ENCODE peak calls at places on chromosomes 11 and 22, in four cellular contexts. One of them, this sample, is unnamed.

GRCh38 chr11:47587733-47588326 is 1.4 kb downstream of the FAM180B start:
- DNase-seq in SK-N-SH: no peak
- DNase-seq in HepG2: no peak
- DNase-seq in K562: no peak
- DNase-seq in this sample: no peak

GRCh38 chr11:62236187-62236586 is 5.9 kb upstream of the SCGB1D2 start:
- DNase-seq in K562: no peak
- DNase-seq in SK-N-SH: no peak
- DNase-seq in HepG2: no peak
- DNase-seq in this sample: no peak

GRCh38 chr22:37454857-37455686 is 27.8 kb upstream of the ELFN2 start:
- DNase-seq in K562: peak
- DNase-seq in HepG2: peak
- DNase-seq in SK-N-SH: no peak
- DNase-seq in this sample: peak

GRCh38 chr11:2128102-2128511 is 11.1 kb downstream of the IGF2 start:
- DNase-seq in HepG2: no peak
- DNase-seq in SK-N-SH: no peak
- DNase-seq in K562: no peak
- DNase-seq in this sample: no peak

GRCh38 chr11:84719935-84720577 is 907.1 kb downstream of the DLG2 start:
- DNase-seq in K562: no peak
- DNase-seq in HepG2: no peak
- DNase-seq in SK-N-SH: peak
- DNase-seq in this sample: no peak

GRCh38 chr22:40534379-40535188 is 101.9 kb downstream of the MRTFA start:
- DNase-seq in SK-N-SH: no peak
- DNase-seq in K562: no peak
- DNase-seq in HepG2: no peak
- DNase-seq in this sample: peak

GRCh38 chr11:92216789-92217188 is 7.8 kb upstream of the FAT3 start:
- DNase-seq in HepG2: no peak
- DNase-seq in SK-N-SH: no peak
- DNase-seq in K562: no peak
- DNase-seq in this sample: no peak

GRCh38 chr11:3080733-3081385 is 23.6 kb upstream of the CARS1 start:
- DNase-seq in SK-N-SH: no peak
- DNase-seq in K562: no peak
- DNase-seq in HepG2: no peak
- DNase-seq in this sample: no peak

GRCh38 chr11:85627332-85627997 is at the start of gene DLG2:
- DNase-seq in HepG2: no peak
- DNase-seq in K562: no peak
- DNase-seq in SK-N-SH: peak
- DNase-seq in this sample: peak

GRCh38 chr11:13462311-13462927 is 603 bp downstream of the BTBD10 start:
- DNase-seq in HepG2: peak
- DNase-seq in K562: peak
- DNase-seq in SK-N-SH: peak
- DNase-seq in this sample: peak

GRCh38 chr11:95138448-95138847 is 48.8 kb downstream of the ENDOD1 start:
- DNase-seq in SK-N-SH: no peak
- DNase-seq in K562: no peak
- DNase-seq in HepG2: no peak
- DNase-seq in this sample: no peak

GRCh38 chr11:111870113-111870512 is 1.3 kb downstream of the ALG9 start:
- DNase-seq in HepG2: no peak
- DNase-seq in SK-N-SH: no peak
- DNase-seq in K562: no peak
- DNase-seq in this sample: no peak

GRCh38 chr11:17479284-17480214 is 2.9 kb upstream of the ABCC8 start:
- DNase-seq in K562: peak
- DNase-seq in SK-N-SH: peak
- DNase-seq in HepG2: no peak
- DNase-seq in this sample: no peak

GRCh38 chr11:113016905-113017304 is 55.7 kb downstream of the NCAM1 start:
- DNase-seq in K562: no peak
- DNase-seq in HepG2: no peak
- DNase-seq in SK-N-SH: no peak
- DNase-seq in this sample: no peak

GRCh38 chr11:65378208-65378927 is 4.1 kb downstream of the SLC25A45 start:
- DNase-seq in HepG2: no peak
- DNase-seq in SK-N-SH: no peak
- DNase-seq in K562: no peak
- DNase-seq in this sample: no peak

GRCh38 chr22:17964647-17965046 is 59.7 kb downstream of the MICAL3 start:
- DNase-seq in K562: no peak
- DNase-seq in HepG2: no peak
- DNase-seq in SK-N-SH: no peak
- DNase-seq in this sample: no peak

GRCh38 chr11:2214527-2215229 is 43.1 kb upstream of the TH start:
- DNase-seq in SK-N-SH: peak
- DNase-seq in HepG2: peak
- DNase-seq in K562: peak
- DNase-seq in this sample: no peak

GRCh38 chr11:120219935-120220746 is 9.3 kb downstream of the OAF start:
- DNase-seq in K562: no peak
- DNase-seq in HepG2: no peak
- DNase-seq in SK-N-SH: no peak
- DNase-seq in this sample: no peak

GRCh38 chr11:17263803-17264202 is 12.7 kb upstream of the NUCB2 start:
- DNase-seq in SK-N-SH: no peak
- DNase-seq in HepG2: no peak
- DNase-seq in K562: no peak
- DNase-seq in this sample: peak

GRCh38 chr11:15913261-15913660 is 443.1 kb downstream of the SOX6 start:
- DNase-seq in SK-N-SH: no peak
- DNase-seq in HepG2: no peak
- DNase-seq in K562: no peak
- DNase-seq in this sample: no peak

GRCh38 chr22:30459206-30460052 is 12.4 kb downstream of the SEC14L3 start:
- DNase-seq in HepG2: peak
- DNase-seq in SK-N-SH: no peak
- DNase-seq in K562: no peak
- DNase-seq in this sample: peak

GRCh38 chr11:76752321-76753175 is 30.6 kb upstream of the TSKU start:
- DNase-seq in HepG2: no peak
- DNase-seq in SK-N-SH: peak
- DNase-seq in K562: peak
- DNase-seq in this sample: peak

GRCh38 chr22:44444341-44445306 is 53.4 kb downstream of the RTL6 start:
- DNase-seq in K562: peak
- DNase-seq in SK-N-SH: peak
- DNase-seq in HepG2: no peak
- DNase-seq in this sample: no peak

GRCh38 chr22:25072406-25072805 is 119.9 kb downstream of the KIAA1671 start:
- DNase-seq in SK-N-SH: no peak
- DNase-seq in HepG2: no peak
- DNase-seq in K562: no peak
- DNase-seq in this sample: no peak

GRCh38 chr11:61917357-61918109 is at the start of gene RAB3IL1:
- DNase-seq in SK-N-SH: peak
- DNase-seq in HepG2: no peak
- DNase-seq in K562: peak
- DNase-seq in this sample: no peak

GRCh38 chr11:71309611-71310010 is 57.2 kb upstream of the SHANK2 start:
- DNase-seq in HepG2: no peak
- DNase-seq in K562: peak
- DNase-seq in SK-N-SH: no peak
- DNase-seq in this sample: no peak

GRCh38 chr22:45198463-45198795 is 34.7 kb downstream of the NUP50 start:
- DNase-seq in HepG2: no peak
- DNase-seq in K562: no peak
- DNase-seq in SK-N-SH: no peak
- DNase-seq in this sample: no peak

GRCh38 chr22:35995772-35996171 is 32.9 kb downstream of the RBFOX2 start:
- DNase-seq in K562: no peak
- DNase-seq in HepG2: no peak
- DNase-seq in SK-N-SH: no peak
- DNase-seq in this sample: peak

GRCh38 chr11:134862796-134863195 is 450.8 kb upstream of the B3GAT1 start:
- DNase-seq in HepG2: no peak
- DNase-seq in K562: no peak
- DNase-seq in SK-N-SH: no peak
- DNase-seq in this sample: no peak
- TF ChIP-seq SMC3 in HepG2: no peak
- TF ChIP-seq SMC3 in K562: no peak
- TF ChIP-seq SMC3 in SK-N-SH: no peak
- TF ChIP-seq SMC3 in this sample: no peak

GRCh38 chr11:119100960-119101349 is 698 bp downstream of the DPAGT1 start:
- DNase-seq in K562: no peak
- DNase-seq in HepG2: no peak
- DNase-seq in SK-N-SH: no peak
- DNase-seq in this sample: no peak

GRCh38 chr11:119101759-119102423 is at the start of gene DPAGT1:
- DNase-seq in HepG2: peak
- DNase-seq in K562: peak
- DNase-seq in SK-N-SH: peak
- DNase-seq in this sample: peak

GRCh38 chr11:119100246-119100959 is 1.2 kb downstream of the DPAGT1 start:
- DNase-seq in K562: no peak
- DNase-seq in SK-N-SH: peak
- DNase-seq in HepG2: peak
- DNase-seq in this sample: peak

GRCh38 chr11:119101367-119101758 is 290 bp downstream of the DPAGT1 start:
- DNase-seq in HepG2: peak
- DNase-seq in K562: peak
- DNase-seq in SK-N-SH: peak
- DNase-seq in this sample: no peak

GRCh38 chr11:119099707-119100106 is 1.9 kb downstream of the DPAGT1 start:
- DNase-seq in SK-N-SH: no peak
- DNase-seq in HepG2: no peak
- DNase-seq in K562: no peak
- DNase-seq in this sample: no peak
- H2AFZ ChIP-seq in SK-N-SH: no peak
- H2AFZ ChIP-seq in HepG2: no peak
- H2AFZ ChIP-seq in K562: no peak
- H2AFZ ChIP-seq in this sample: no peak

GRCh38 chr11:64362339-64362738 is 3.4 kb downstream of the RPS6KA4 start:
- DNase-seq in HepG2: no peak
- DNase-seq in SK-N-SH: no peak
- DNase-seq in K562: no peak
- DNase-seq in this sample: no peak

GRCh38 chr11:64364911-64365310 is 5.9 kb downstream of the RPS6KA4 start:
- DNase-seq in HepG2: no peak
- DNase-seq in SK-N-SH: no peak
- DNase-seq in K562: no peak
- DNase-seq in this sample: no peak

GRCh38 chr11:64366751-64367150 is 7.8 kb downstream of the RPS6KA4 start:
- DNase-seq in SK-N-SH: no peak
- DNase-seq in HepG2: no peak
- DNase-seq in K562: no peak
- DNase-seq in this sample: peak

GRCh38 chr11:64361659-64362058 is 2.7 kb downstream of the RPS6KA4 start:
- DNase-seq in SK-N-SH: no peak
- DNase-seq in HepG2: no peak
- DNase-seq in K562: no peak
- DNase-seq in this sample: no peak

GRCh38 chr11:64364435-64364834 is 5.5 kb downstream of the RPS6KA4 start:
- DNase-seq in K562: no peak
- DNase-seq in SK-N-SH: no peak
- DNase-seq in HepG2: no peak
- DNase-seq in this sample: no peak
- TF ChIP-seq MXI1 in K562: no peak
- TF ChIP-seq MXI1 in SK-N-SH: no peak
- TF ChIP-seq MXI1 in HepG2: no peak
- TF ChIP-seq MXI1 in this sample: no peak

GRCh38 chr22:22086501-22087158 is 104.0 kb upstream of the TOP3B start:
- DNase-seq in K562: no peak
- DNase-seq in SK-N-SH: no peak
- DNase-seq in HepG2: no peak
- DNase-seq in this sample: peak

GRCh38 chr22:22089459-22090308 is 107.1 kb upstream of the TOP3B start:
- DNase-seq in SK-N-SH: no peak
- DNase-seq in K562: no peak
- DNase-seq in HepG2: no peak
- DNase-seq in this sample: no peak

GRCh38 chr22:22090650-22091399 is 108.2 kb upstream of the TOP3B start:
- DNase-seq in K562: no peak
- DNase-seq in HepG2: no peak
- DNase-seq in SK-N-SH: no peak
- DNase-seq in this sample: no peak

GRCh38 chr22:22087854-22088657 is 105.5 kb upstream of the TOP3B start:
- DNase-seq in SK-N-SH: no peak
- DNase-seq in HepG2: peak
- DNase-seq in K562: no peak
- DNase-seq in this sample: no peak

GRCh38 chr22:22088658-22089458 is 106.3 kb upstream of the TOP3B start:
- DNase-seq in SK-N-SH: no peak
- DNase-seq in K562: no peak
- DNase-seq in HepG2: no peak
- DNase-seq in this sample: no peak
- TF ChIP-seq SMC3 in SK-N-SH: no peak
- TF ChIP-seq SMC3 in K562: no peak
- TF ChIP-seq SMC3 in HepG2: no peak
- TF ChIP-seq SMC3 in this sample: no peak